ENCODE peak calls at places on chromosomes 3 and 15, in six cellular contexts. One of them, this sample, is unnamed.

GRCh38 chr3:193346259-193346658 is 32.3 kb downstream of the ATP13A5 start:
- DNase-seq in cardiac muscle cell: no peak
- DNase-seq in stomach: no peak
- DNase-seq in IMR-90: no peak
- DNase-seq in endodermal cell: peak; percentile 69
- DNase-seq in OCI-LY7: no peak
- DNase-seq in this sample: no peak

GRCh38 chr15:30992465-30992864 is 1.0 kb upstream of the MTMR10 start:
- DNase-seq in cardiac muscle cell: no peak
- DNase-seq in stomach: no peak
- DNase-seq in IMR-90: no peak
- DNase-seq in endodermal cell: no peak
- DNase-seq in OCI-LY7: peak; percentile 21
- DNase-seq in this sample: no peak

GRCh38 chr3:43747641-43748040 is 56.9 kb downstream of the ABHD5 start:
- DNase-seq in cardiac muscle cell: no peak
- DNase-seq in stomach: no peak
- DNase-seq in IMR-90: peak; percentile 57
- DNase-seq in endodermal cell: peak; percentile 46
- DNase-seq in OCI-LY7: no peak
- DNase-seq in this sample: no peak

GRCh38 chr3:122107171-122107570 is 52.0 kb downstream of the CD86 start:
- DNase-seq in cardiac muscle cell: no peak
- DNase-seq in stomach: no peak
- DNase-seq in IMR-90: no peak
- DNase-seq in endodermal cell: no peak
- DNase-seq in OCI-LY7: no peak
- DNase-seq in this sample: no peak

GRCh38 chr3:108493862-108494261 is 16.5 kb downstream of the MYH15 start:
- DNase-seq in cardiac muscle cell: no peak
- DNase-seq in stomach: no peak
- DNase-seq in IMR-90: no peak
- DNase-seq in endodermal cell: peak; percentile 52
- DNase-seq in OCI-LY7: no peak
- DNase-seq in this sample: no peak

GRCh38 chr3:127172670-127173515 is 20.0 kb upstream of the PRR23E start:
- DNase-seq in cardiac muscle cell: peak; percentile 38
- DNase-seq in stomach: no peak
- DNase-seq in IMR-90: peak; percentile 53
- DNase-seq in endodermal cell: peak; percentile 77
- DNase-seq in OCI-LY7: no peak
- DNase-seq in this sample: no peak

GRCh38 chr15:68275165-68275746 is 2.3 kb upstream of the FEM1B start:
- DNase-seq in cardiac muscle cell: no peak
- DNase-seq in stomach: peak; percentile 63
- DNase-seq in IMR-90: peak; percentile 88
- DNase-seq in endodermal cell: no peak
- DNase-seq in OCI-LY7: no peak
- DNase-seq in this sample: no peak

GRCh38 chr3:42753757-42754156 is 19.3 kb downstream of the CCDC13 start:
- DNase-seq in cardiac muscle cell: no peak
- DNase-seq in stomach: no peak
- DNase-seq in IMR-90: no peak
- DNase-seq in endodermal cell: peak; percentile 26
- DNase-seq in OCI-LY7: no peak
- DNase-seq in this sample: no peak

GRCh38 chr3:161096771-161097367 is 8.3 kb downstream of the B3GALNT1 start:
- DNase-seq in cardiac muscle cell: peak; percentile 6
- DNase-seq in stomach: peak; percentile 34
- DNase-seq in IMR-90: peak; percentile 4
- DNase-seq in endodermal cell: peak; percentile 83
- DNase-seq in OCI-LY7: peak; percentile 62
- DNase-seq in this sample: no peak

GRCh38 chr3:13879946-13880810 is at the start of gene WNT7A:
- DNase-seq in cardiac muscle cell: peak; percentile 15
- DNase-seq in stomach: no peak
- DNase-seq in IMR-90: no peak
- DNase-seq in endodermal cell: peak; percentile 85
- DNase-seq in OCI-LY7: no peak
- DNase-seq in this sample: peak; percentile 71

GRCh38 chr3:18080198-18080689 is 337.8 kb upstream of the TBC1D5 start:
- DNase-seq in cardiac muscle cell: peak; percentile 44
- DNase-seq in stomach: no peak
- DNase-seq in IMR-90: peak; percentile 37
- DNase-seq in endodermal cell: no peak
- DNase-seq in OCI-LY7: no peak
- DNase-seq in this sample: no peak

GRCh38 chr15:68413363-68414255 is 18.4 kb downstream of the ITGA11 start:
- DNase-seq in cardiac muscle cell: no peak
- DNase-seq in stomach: no peak
- DNase-seq in IMR-90: no peak
- DNase-seq in endodermal cell: peak; percentile 17
- DNase-seq in OCI-LY7: no peak
- DNase-seq in this sample: no peak

GRCh38 chr15:82159922-82160321 is 102.6 kb downstream of the EFL1 start:
- DNase-seq in cardiac muscle cell: peak; percentile 93
- DNase-seq in stomach: no peak
- DNase-seq in IMR-90: peak; percentile 100
- DNase-seq in endodermal cell: peak; percentile 51
- DNase-seq in OCI-LY7: no peak
- DNase-seq in this sample: no peak

GRCh38 chr3:129829640-129830039 is 63.9 kb downstream of the TMCC1 start:
- DNase-seq in cardiac muscle cell: peak; percentile 90
- DNase-seq in stomach: no peak
- DNase-seq in IMR-90: peak; percentile 95
- DNase-seq in endodermal cell: peak; percentile 73
- DNase-seq in OCI-LY7: peak; percentile 74
- DNase-seq in this sample: no peak

GRCh38 chr3:133670525-133670995 is 8.8 kb upstream of the TOPBP1 start:
- DNase-seq in cardiac muscle cell: no peak
- DNase-seq in stomach: no peak
- DNase-seq in IMR-90: no peak
- DNase-seq in endodermal cell: no peak
- DNase-seq in OCI-LY7: no peak
- DNase-seq in this sample: no peak

GRCh38 chr3:145116769-145117168 is 1044.2 kb downstream of the PLOD2 start:
- DNase-seq in cardiac muscle cell: no peak
- DNase-seq in stomach: no peak
- DNase-seq in IMR-90: no peak
- DNase-seq in endodermal cell: no peak
- DNase-seq in OCI-LY7: no peak
- DNase-seq in this sample: no peak

GRCh38 chr3:145118303-145118702 is 1042.7 kb downstream of the PLOD2 start:
- DNase-seq in cardiac muscle cell: no peak
- DNase-seq in stomach: no peak
- DNase-seq in IMR-90: no peak
- DNase-seq in endodermal cell: no peak
- DNase-seq in OCI-LY7: no peak
- DNase-seq in this sample: no peak
- H3K9me3 ChIP-seq in cardiac muscle cell: no peaks in the 10 kb centered on the region
- H3K9me3 ChIP-seq in stomach: no peaks in the 10 kb centered on the region
- H3K9me3 ChIP-seq in IMR-90: no peaks in the 10 kb centered on the region
- H3K9me3 ChIP-seq in endodermal cell: no peaks in the 10 kb centered on the region
- H3K9me3 ChIP-seq in OCI-LY7: no peaks in the 10 kb centered on the region
- H3K9me3 ChIP-seq in this sample: no peaks in the 10 kb centered on the region

DNA sequence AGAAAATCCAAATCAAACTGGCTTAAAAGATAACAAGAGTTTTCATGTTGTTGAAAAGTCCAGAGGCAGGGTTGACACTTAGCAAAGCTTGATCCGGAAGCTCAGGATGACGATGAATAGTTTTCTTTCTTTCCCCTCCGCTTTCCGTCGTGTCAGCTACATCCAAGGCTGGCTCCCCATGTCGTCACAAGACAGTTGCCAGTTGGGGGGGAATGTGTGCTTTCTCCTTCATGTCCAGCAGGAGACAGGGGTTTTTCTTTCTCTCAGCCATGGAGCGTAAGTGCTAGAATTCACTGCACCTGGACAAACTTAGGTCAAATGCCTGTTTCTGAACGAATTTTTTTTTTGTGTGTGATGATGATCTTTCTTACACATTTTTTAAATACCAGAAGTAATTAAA is 273.8 kb upstream of the RGMA start:
- DNase-seq in cardiac muscle cell: no peak
- DNase-seq in stomach: no peak
- DNase-seq in IMR-90: no peak
- DNase-seq in endodermal cell: peak; percentile 63
- DNase-seq in OCI-LY7: no peak
- DNase-seq in this sample: no peak
- TF ChIP-seq CTCF in cardiac muscle cell: no peak
- TF ChIP-seq CTCF in stomach: no peak
- TF ChIP-seq CTCF in IMR-90: no peak
- TF ChIP-seq CTCF in endodermal cell: peak; percentile 57
- TF ChIP-seq CTCF in OCI-LY7: no peak
- TF ChIP-seq CTCF in this sample: no peak

GRCh38 chr3:184663756-184664155 is 48.1 kb downstream of the MAGEF1 start:
- DNase-seq in cardiac muscle cell: no peak
- DNase-seq in stomach: no peak
- DNase-seq in IMR-90: no peak
- DNase-seq in endodermal cell: peak; percentile 44
- DNase-seq in OCI-LY7: no peak
- DNase-seq in this sample: no peak

GRCh38 chr3:184669578-184669977 is 42.3 kb downstream of the MAGEF1 start:
- DNase-seq in cardiac muscle cell: no peak
- DNase-seq in stomach: no peak
- DNase-seq in IMR-90: no peak
- DNase-seq in endodermal cell: no peak
- DNase-seq in OCI-LY7: no peak
- DNase-seq in this sample: no peak

GRCh38 chr3:184665101-184665500 is 46.8 kb downstream of the MAGEF1 start:
- DNase-seq in cardiac muscle cell: no peak
- DNase-seq in stomach: no peak
- DNase-seq in IMR-90: no peak
- DNase-seq in endodermal cell: peak; percentile 40
- DNase-seq in OCI-LY7: no peak
- DNase-seq in this sample: no peak

GRCh38 chr3:184670091-184670602 is 41.7 kb downstream of the MAGEF1 start:
- DNase-seq in cardiac muscle cell: no peak
- DNase-seq in stomach: no peak
- DNase-seq in IMR-90: no peak
- DNase-seq in endodermal cell: peak; percentile 41
- DNase-seq in OCI-LY7: no peak
- DNase-seq in this sample: no peak

GRCh38 chr3:184666422-184666821 is 45.4 kb downstream of the MAGEF1 start:
- DNase-seq in cardiac muscle cell: no peak
- DNase-seq in stomach: no peak
- DNase-seq in IMR-90: no peak
- DNase-seq in endodermal cell: no peak
- DNase-seq in OCI-LY7: no peak
- DNase-seq in this sample: no peak
- H3K27ac ChIP-seq in cardiac muscle cell: peak overlapping the region; percentile 12
- H3K27ac ChIP-seq in stomach: no peak overlapping the region
- H3K27ac ChIP-seq in IMR-90: no peak overlapping the region
- H3K27ac ChIP-seq in endodermal cell: no peak overlapping the region
- H3K27ac ChIP-seq in OCI-LY7: no peak overlapping the region
- H3K27ac ChIP-seq in this sample: no peak overlapping the region

GRCh38 chr15:95146476-95146875 is 915.1 kb downstream of the MCTP2 start:
- DNase-seq in cardiac muscle cell: no peak
- DNase-seq in stomach: no peak
- DNase-seq in IMR-90: no peak
- DNase-seq in endodermal cell: no peak
- DNase-seq in OCI-LY7: no peak
- DNase-seq in this sample: no peak

GRCh38 chr15:95152741-95153140 is 921.4 kb downstream of the MCTP2 start:
- DNase-seq in cardiac muscle cell: no peak
- DNase-seq in stomach: no peak
- DNase-seq in IMR-90: no peak
- DNase-seq in endodermal cell: no peak
- DNase-seq in OCI-LY7: no peak
- DNase-seq in this sample: no peak

GRCh38 chr15:95149036-95149435 is 917.7 kb downstream of the MCTP2 start:
- DNase-seq in cardiac muscle cell: no peak
- DNase-seq in stomach: no peak
- DNase-seq in IMR-90: no peak
- DNase-seq in endodermal cell: no peak
- DNase-seq in OCI-LY7: no peak
- DNase-seq in this sample: no peak

GRCh38 chr15:95150466-95150865 is 919.1 kb downstream of the MCTP2 start:
- DNase-seq in cardiac muscle cell: no peak
- DNase-seq in stomach: no peak
- DNase-seq in IMR-90: no peak
- DNase-seq in endodermal cell: no peak
- DNase-seq in OCI-LY7: no peak
- DNase-seq in this sample: no peak

GRCh38 chr15:95148183-95148582 is 916.8 kb downstream of the MCTP2 start:
- DNase-seq in cardiac muscle cell: no peak
- DNase-seq in stomach: no peak
- DNase-seq in IMR-90: no peak
- DNase-seq in endodermal cell: no peak
- DNase-seq in OCI-LY7: no peak
- DNase-seq in this sample: no peak
- H3K9me3 ChIP-seq in cardiac muscle cell: no peaks in the 10 kb centered on the region
- H3K9me3 ChIP-seq in stomach: no peaks in the 10 kb centered on the region
- H3K9me3 ChIP-seq in IMR-90: no peaks in the 10 kb centered on the region
- H3K9me3 ChIP-seq in endodermal cell: peaks cover 1% of the 10 kb centered on the region
- H3K9me3 ChIP-seq in OCI-LY7: no peaks in the 10 kb centered on the region
- H3K9me3 ChIP-seq in this sample: no peaks in the 10 kb centered on the region

DNA sequence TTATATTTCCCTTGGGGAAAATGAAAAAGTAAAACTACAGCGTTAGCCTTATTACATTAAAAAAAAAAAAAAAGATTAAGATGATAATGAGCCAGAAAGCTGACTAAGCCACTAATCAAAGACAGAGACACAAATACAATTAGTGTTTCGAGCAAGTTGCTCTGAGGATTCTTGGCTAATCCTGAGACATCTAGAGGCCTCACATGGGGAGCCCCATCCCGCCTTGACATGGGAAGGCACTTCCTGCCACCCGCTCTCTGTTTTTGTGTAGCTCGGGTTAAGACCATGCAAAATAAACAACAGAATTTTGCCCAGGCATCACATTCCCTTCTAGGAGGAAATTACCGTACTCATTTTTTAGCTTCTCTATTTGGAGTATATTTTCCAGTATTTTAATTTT is 15.3 kb downstream of the HESX1 start:
- DNase-seq in cardiac muscle cell: peak; percentile 6
- DNase-seq in stomach: no peak
- DNase-seq in IMR-90: no peak
- DNase-seq in endodermal cell: no peak
- DNase-seq in OCI-LY7: no peak
- DNase-seq in this sample: no peak
- TF ChIP-seq CTCF in cardiac muscle cell: no peak
- TF ChIP-seq CTCF in stomach: no peak
- TF ChIP-seq CTCF in IMR-90: no peak
- TF ChIP-seq CTCF in endodermal cell: no peak
- TF ChIP-seq CTCF in OCI-LY7: no peak
- TF ChIP-seq CTCF in this sample: no peak

DNA sequence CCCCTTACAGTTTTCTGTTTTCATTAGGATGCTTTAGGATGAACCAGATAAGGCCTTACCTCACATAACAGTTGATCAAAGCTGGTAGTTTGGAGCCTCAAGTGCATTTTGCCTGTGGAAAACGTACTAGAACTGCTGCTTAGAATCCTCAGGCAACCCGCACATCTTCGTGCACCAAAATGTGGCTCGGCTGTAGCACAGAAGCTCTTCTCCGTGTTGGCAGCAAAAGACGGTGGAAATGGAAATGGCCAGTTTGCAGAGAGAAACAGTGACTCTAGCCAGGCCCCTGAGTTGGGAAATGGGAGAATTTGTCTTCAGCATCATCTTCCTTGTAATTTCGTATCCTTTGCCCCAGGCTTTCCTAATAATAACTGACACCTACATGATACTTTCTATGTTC is 20.6 kb downstream of the TLNRD1 start:
- DNase-seq in cardiac muscle cell: no peak
- DNase-seq in stomach: no peak
- DNase-seq in IMR-90: no peak
- DNase-seq in endodermal cell: no peak
- DNase-seq in OCI-LY7: no peak
- DNase-seq in this sample: no peak
- H3K27ac ChIP-seq in cardiac muscle cell: no peak overlapping the region
- H3K27ac ChIP-seq in stomach: no peak overlapping the region
- H3K27ac ChIP-seq in IMR-90: no peak overlapping the region
- H3K27ac ChIP-seq in endodermal cell: no peak overlapping the region
- H3K27ac ChIP-seq in OCI-LY7: no peak overlapping the region
- H3K27ac ChIP-seq in this sample: no peak overlapping the region